ENCODE peak calls at places on chromosomes 4 and X, in eight cellular contexts. F is B cell, Q is AG04450, U is LHCN-M2, K is choroid plexus epithelial cell, Y is stromal cell of bone marrow, O is pons, I is H54. L is an unnamed sample.

GRCh38 chr4:168634276-168634802 is 137.5 kb downstream of the PALLD start:
- DNase-seq in K (peak), F (no peak), U (peak), O (no peak), Q (peak), Y (peak), I (no peak), L (peak)

GRCh38 chr4:37561803-37562207 is 124.4 kb downstream of the RELL1 start:
- DNase-seq in Y (no peak), Q (peak), F (no peak), I (no peak), U (peak), K (peak), O (no peak), L (peak)

GRCh38 chr4:100889898-100890297 is 372.1 kb upstream of the EMCN start:
- DNase-seq in K (no peak), O (no peak), U (no peak), F (no peak), Y (no peak), I (no peak), Q (no peak), L (no peak)

GRCh38 chr4:82618321-82618720 is 56.5 kb upstream of the TMEM150C start:
- DNase-seq in F (no peak), K (no peak), O (no peak), Y (peak), Q (no peak), I (no peak), U (no peak), L (no peak)

GRCh38 chrX:10726647-10727046 is 106.3 kb upstream of the MID1 start:
- DNase-seq in U (peak), Q (peak), F (no peak), I (peak), O (peak), K (peak), Y (peak), L (peak)

GRCh38 chr4:78689224-78689623 is 86.9 kb upstream of the BMP2K start:
- DNase-seq in U (peak), F (no peak), O (no peak), Q (no peak), Y (no peak), K (peak), I (no peak), L (no peak)

GRCh38 chr4:154908168-154908567 is 127.1 kb downstream of the RBM46 start:
- DNase-seq in O (no peak), U (peak), Y (peak), F (no peak), I (no peak), K (no peak), Q (no peak), L (no peak)

GRCh38 chrX:39953027-39953426 is 144.7 kb downstream of the BCOR start:
- DNase-seq in I (no peak), Q (no peak), U (no peak), O (no peak), K (no peak), F (no peak), Y (no peak), L (no peak)

GRCh38 chr4:121696140-121696640 is 590 bp downstream of the ANXA5 start:
- DNase-seq in F (peak), Y (peak), U (peak), Q (peak), K (peak), I (no peak), O (peak), L (no peak)

GRCh38 chr4:72312032-72312650 is 256.9 kb downstream of the ADAMTS3 start:
- DNase-seq in K (peak), F (no peak), Y (peak), U (peak), O (peak), I (peak), Q (peak), L (peak)

GRCh38 chr4:173371292-173372192 is 788 bp downstream of the SAP30 start:
- DNase-seq in U (peak), Y (peak), K (peak), I (peak), Q (peak), F (peak), O (peak), L (no peak)

GRCh38 chrX:39508300-39508692 is 589.5 kb downstream of the BCOR start:
- DNase-seq in I (no peak), Y (no peak), F (peak), Q (no peak), U (no peak), O (no peak), K (no peak), L (no peak)

GRCh38 chr4:577499-578450 is 1.7 kb upstream of the TMEM271 start:
- DNase-seq in K (peak), U (peak), Q (no peak), F (no peak), Y (no peak), I (no peak), O (no peak), L (no peak)

GRCh38 chrX:45801554-45801953 is 600.9 kb upstream of the DIPK2B start:
- DNase-seq in Y (no peak), K (peak), I (no peak), O (peak), Q (no peak), U (peak), F (peak), L (no peak)

GRCh38 chr4:74624351-74625151 is 169.8 kb downstream of the BTC start:
- DNase-seq in Y (peak), Q (peak), K (peak), O (no peak), U (peak), I (peak), F (no peak), L (peak)